ENCODE peak calls at places on chromosomes 16 and 17, in nine cellular contexts. W, F, E, Y, P, C, K, B and S are unnamed samples.

GRCh38 chr16:631808-632358 is 1.1 kb downstream of the WFIKKN1 start:
- DNase-seq in W (no peak), F (no peak), E (no peak), Y (no peak), P (no peak), C (no peak), K (no peak), B (no peak), S (no peak)

GRCh38 chr17:71232801-71233559 is 887.8 kb upstream of the SOX9 start:
- DNase-seq in W (no peak), F (no peak), E (no peak), Y (no peak), P (no peak), C (no peak), K (no peak), B (no peak), S (no peak)

GRCh38 chr16:86529160-86529559 is 18.8 kb downstream of the FOXF1 start:
- DNase-seq in W (no peak), F (no peak), E (peak; percentile 47), Y (no peak), P (no peak), C (no peak), K (no peak), B (no peak), S (no peak)

GRCh38 chr16:24819462-24820040 is 26.2 kb upstream of the SLC5A11 start:
- DNase-seq in W (no peak), F (no peak), E (no peak), Y (no peak), P (no peak), C (no peak), K (no peak), B (no peak), S (no peak)

GRCh38 chr16:89326721-89327120 is 109.2 kb downstream of the ZNF778 start:
- DNase-seq in W (no peak), F (no peak), E (no peak), Y (no peak), P (no peak), C (no peak), K (no peak), B (peak; percentile 40), S (no peak)

GRCh38 chr17:19641687-19642372 is 6.7 kb upstream of the ALDH3A2 start:
- DNase-seq in W (no peak), F (no peak), E (peak; percentile 77), Y (no peak), P (no peak), C (no peak), K (no peak), B (no peak), S (no peak)

GRCh38 chr17:50123649-50124349 is 6.2 kb downstream of the SAMD14 start:
- DNase-seq in W (no peak), F (no peak), E (no peak), Y (no peak), P (no peak), C (no peak), K (no peak), B (no peak), S (no peak)

GRCh38 chr17:35537569-35538209 is at the start of gene SLFN12L:
- DNase-seq in W (no peak), F (no peak), E (no peak), Y (no peak), P (no peak), C (no peak), K (no peak), B (no peak), S (no peak)

GRCh38 chr17:57636985-57637667 is 108.0 kb downstream of the CCDC182 start:
- DNase-seq in W (no peak), F (no peak), E (no peak), Y (no peak), P (no peak), C (no peak), K (no peak), B (no peak), S (no peak)

GRCh38 chr17:62882878-62883277 is 74.8 kb upstream of the MARCHF10 start:
- DNase-seq in W (no peak), F (no peak), E (peak; percentile 68), Y (no peak), P (no peak), C (no peak), K (no peak), B (no peak), S (no peak)

GRCh38 chr16:83717814-83718213 is 90.0 kb upstream of the HSBP1 start:
- DNase-seq in W (peak; percentile 20), F (no peak), E (no peak), Y (peak; percentile 14), P (no peak), C (no peak), K (no peak), B (no peak), S (no peak)

GRCh38 chr16:76970087-76970744 is 220.8 kb upstream of the MON1B start:
- DNase-seq in W (no peak), F (no peak), E (peak; percentile 45), Y (no peak), P (no peak), C (no peak), K (no peak), B (no peak), S (no peak)

GRCh38 chr17:210402-210801 is 29.0 kb upstream of the DOC2B start:
- DNase-seq in W (no peak), F (no peak), E (no peak), Y (no peak), P (no peak), C (no peak), K (no peak), B (no peak), S (no peak)

GRCh38 chr16:12833939-12834338 is 30.3 kb upstream of the CPPED1 start:
- DNase-seq in W (no peak), F (no peak), E (peak; percentile 73), Y (no peak), P (no peak), C (no peak), K (peak; percentile 6), B (no peak), S (no peak)

GRCh38 chr16:48172682-48173081 is 16.9 kb upstream of the ABCC12 start:
- DNase-seq in W (no peak), F (no peak), E (no peak), Y (no peak), P (no peak), C (no peak), K (no peak), B (no peak), S (no peak)

GRCh38 chr17:82046903-82047302 is 4.7 kb downstream of the RFNG start:
- DNase-seq in W (no peak), F (no peak), E (no peak), Y (no peak), P (no peak), C (no peak), K (no peak), B (no peak), S (no peak)